ENCODE peak calls at places on chromosomes 12 and 14, in six cellular contexts. U, N, T, W, I and Y are unnamed samples.
A peak's percentile ranks its signal among the peaks of the same experiment; 100 is the strongest.

GRCh38 chr14:71322660-71323250 is 415.5 kb downstream of the PCNX1 start:
- DNase-seq in U (no peak), I (no peak), W (no peak), T (peak; percentile 27), N (no peak), Y (peak; percentile 79)

GRCh38 chr12:92259291-92259690 is 113.6 kb upstream of the BTG1 start:
- DNase-seq in U (no peak), I (no peak), N (no peak), W (no peak), T (no peak), Y (no peak)

GRCh38 chr14:74967618-74968017 is 12.2 kb upstream of the PGF start:
- DNase-seq in N (no peak), I (no peak), T (no peak), W (no peak), U (peak; percentile 18), Y (no peak)

GRCh38 chr12:68853396-68854077 is 45.6 kb downstream of the MDM2 start:
- DNase-seq in I (no peak), N (no peak), W (no peak), U (no peak), T (no peak), Y (no peak)

GRCh38 chr14:89190779-89191513 is 226.1 kb downstream of the FOXN3 start:
- DNase-seq in W (no peak), U (no peak), I (no peak), N (no peak), T (peak; percentile 28), Y (no peak)

GRCh38 chr12:42326466-42327226 is 679 bp downstream of the PPHLN1 start:
- DNase-seq in N (no peak), I (no peak), U (no peak), T (no peak), W (peak; percentile 15), Y (peak; percentile 33)

GRCh38 chr12:78534311-78534710 is 330.3 kb upstream of the SYT1 start:
- DNase-seq in U (no peak), N (no peak), I (no peak), W (no peak), T (no peak), Y (no peak)

GRCh38 chr12:121711925-121712461 is 559 bp upstream of the TMEM120B start:
- DNase-seq in N (peak; percentile 46), U (peak; percentile 87), T (no peak), W (no peak), I (peak; percentile 39), Y (peak; percentile 27)

GRCh38 chr12:116927244-116927940 is 16.6 kb downstream of the FBXW8 start:
- DNase-seq in T (no peak), W (no peak), U (no peak), N (no peak), I (no peak), Y (no peak)